ENCODE peak calls at places on chromosomes 16 and 17, in nine cellular contexts. One of them, this sample, is unnamed.

GRCh38 chr16:48082516-48082915 is 73.3 kb downstream of the ABCC12 start:
- DNase-seq in BJ: peak; percentile 58
- DNase-seq in stimulated activated CD4-positive, alpha-beta T cell treated with anti-CD3 and anti-CD28 coated beads, TNF-alpha, amount 100 ng/mL, for 4 hours: no peak
- DNase-seq in amniotic stem cell: no peak
- DNase-seq in GM12891: no peak
- DNase-seq in T follicular helper cell: no peak
- DNase-seq in NCI-H1436: no peak
- DNase-seq in mesothelial cell of epicardium: no peak
- DNase-seq in activated naive CD8-positive, alpha-beta T cell treated with anti-CD3 and anti-CD28 coated beads for 36 hours: no peak
- DNase-seq in this sample: peak; percentile 46

GRCh38 chr16:49809112-49809511 is 46.8 kb downstream of the ZNF423 start:
- DNase-seq in T follicular helper cell: no peak
- DNase-seq in mesothelial cell of epicardium: no peak
- DNase-seq in GM12891: no peak
- DNase-seq in amniotic stem cell: no peak
- DNase-seq in NCI-H1436: no peak
- DNase-seq in BJ: no peak
- DNase-seq in stimulated activated CD4-positive, alpha-beta T cell treated with anti-CD3 and anti-CD28 coated beads, TNF-alpha, amount 100 ng/mL, for 4 hours: no peak
- DNase-seq in activated naive CD8-positive, alpha-beta T cell treated with anti-CD3 and anti-CD28 coated beads for 36 hours: no peak
- DNase-seq in this sample: no peak

GRCh38 chr16:24610421-24610765 is 71.0 kb downstream of the RBBP6 start:
- DNase-seq in NCI-H1436: peak; percentile 4
- DNase-seq in BJ: no peak
- DNase-seq in stimulated activated CD4-positive, alpha-beta T cell treated with anti-CD3 and anti-CD28 coated beads, TNF-alpha, amount 100 ng/mL, for 4 hours: no peak
- DNase-seq in mesothelial cell of epicardium: peak; percentile 52
- DNase-seq in T follicular helper cell: no peak
- DNase-seq in activated naive CD8-positive, alpha-beta T cell treated with anti-CD3 and anti-CD28 coated beads for 36 hours: peak; percentile 14
- DNase-seq in GM12891: peak; percentile 16
- DNase-seq in amniotic stem cell: no peak
- DNase-seq in this sample: no peak

GRCh38 chr16:47966325-47966724 is 189.5 kb downstream of the ABCC12 start:
- DNase-seq in BJ: no peak
- DNase-seq in activated naive CD8-positive, alpha-beta T cell treated with anti-CD3 and anti-CD28 coated beads for 36 hours: no peak
- DNase-seq in GM12891: no peak
- DNase-seq in NCI-H1436: no peak
- DNase-seq in mesothelial cell of epicardium: no peak
- DNase-seq in amniotic stem cell: no peak
- DNase-seq in T follicular helper cell: no peak
- DNase-seq in stimulated activated CD4-positive, alpha-beta T cell treated with anti-CD3 and anti-CD28 coated beads, TNF-alpha, amount 100 ng/mL, for 4 hours: no peak
- DNase-seq in this sample: no peak

GRCh38 chr17:57355090-57355859 is 99.0 kb downstream of the MSI2 start:
- DNase-seq in T follicular helper cell: no peak
- DNase-seq in amniotic stem cell: no peak
- DNase-seq in stimulated activated CD4-positive, alpha-beta T cell treated with anti-CD3 and anti-CD28 coated beads, TNF-alpha, amount 100 ng/mL, for 4 hours: no peak
- DNase-seq in activated naive CD8-positive, alpha-beta T cell treated with anti-CD3 and anti-CD28 coated beads for 36 hours: no peak
- DNase-seq in GM12891: no peak
- DNase-seq in mesothelial cell of epicardium: no peak
- DNase-seq in BJ: no peak
- DNase-seq in NCI-H1436: no peak
- DNase-seq in this sample: no peak

GRCh38 chr17:17052462-17053221 is 10.4 kb downstream of the MPRIP start:
- DNase-seq in T follicular helper cell: no peak
- DNase-seq in NCI-H1436: no peak
- DNase-seq in BJ: no peak
- DNase-seq in activated naive CD8-positive, alpha-beta T cell treated with anti-CD3 and anti-CD28 coated beads for 36 hours: no peak
- DNase-seq in stimulated activated CD4-positive, alpha-beta T cell treated with anti-CD3 and anti-CD28 coated beads, TNF-alpha, amount 100 ng/mL, for 4 hours: no peak
- DNase-seq in GM12891: no peak
- DNase-seq in amniotic stem cell: no peak
- DNase-seq in mesothelial cell of epicardium: no peak
- DNase-seq in this sample: no peak

GRCh38 chr16:72517154-72517553 is 345.2 kb upstream of the PMFBP1 start:
- DNase-seq in BJ: no peak
- DNase-seq in GM12891: no peak
- DNase-seq in mesothelial cell of epicardium: no peak
- DNase-seq in stimulated activated CD4-positive, alpha-beta T cell treated with anti-CD3 and anti-CD28 coated beads, TNF-alpha, amount 100 ng/mL, for 4 hours: no peak
- DNase-seq in amniotic stem cell: no peak
- DNase-seq in T follicular helper cell: no peak
- DNase-seq in NCI-H1436: no peak
- DNase-seq in activated naive CD8-positive, alpha-beta T cell treated with anti-CD3 and anti-CD28 coated beads for 36 hours: no peak
- DNase-seq in this sample: no peak

GRCh38 chr17:27367121-27367981 is 73.4 kb downstream of the WSB1 start:
- DNase-seq in NCI-H1436: no peak
- DNase-seq in T follicular helper cell: no peak
- DNase-seq in mesothelial cell of epicardium: no peak
- DNase-seq in stimulated activated CD4-positive, alpha-beta T cell treated with anti-CD3 and anti-CD28 coated beads, TNF-alpha, amount 100 ng/mL, for 4 hours: no peak
- DNase-seq in GM12891: no peak
- DNase-seq in BJ: no peak
- DNase-seq in amniotic stem cell: no peak
- DNase-seq in activated naive CD8-positive, alpha-beta T cell treated with anti-CD3 and anti-CD28 coated beads for 36 hours: no peak
- DNase-seq in this sample: no peak

GRCh38 chr17:62800580-62800979 is 7.5 kb downstream of the MARCHF10 start:
- DNase-seq in mesothelial cell of epicardium: no peak
- DNase-seq in BJ: no peak
- DNase-seq in stimulated activated CD4-positive, alpha-beta T cell treated with anti-CD3 and anti-CD28 coated beads, TNF-alpha, amount 100 ng/mL, for 4 hours: no peak
- DNase-seq in T follicular helper cell: no peak
- DNase-seq in amniotic stem cell: no peak
- DNase-seq in NCI-H1436: no peak
- DNase-seq in GM12891: no peak
- DNase-seq in activated naive CD8-positive, alpha-beta T cell treated with anti-CD3 and anti-CD28 coated beads for 36 hours: no peak
- DNase-seq in this sample: no peak

GRCh38 chr17:45740553-45741330 is 43.4 kb upstream of the CRHR1 start:
- DNase-seq in BJ: no peak
- DNase-seq in activated naive CD8-positive, alpha-beta T cell treated with anti-CD3 and anti-CD28 coated beads for 36 hours: peak; percentile 24
- DNase-seq in GM12891: peak; percentile 33
- DNase-seq in NCI-H1436: peak; percentile 96
- DNase-seq in mesothelial cell of epicardium: no peak
- DNase-seq in T follicular helper cell: no peak
- DNase-seq in stimulated activated CD4-positive, alpha-beta T cell treated with anti-CD3 and anti-CD28 coated beads, TNF-alpha, amount 100 ng/mL, for 4 hours: no peak
- DNase-seq in amniotic stem cell: no peak
- DNase-seq in this sample: no peak

GRCh38 chr16:89452925-89453324 is 37.4 kb downstream of the ANKRD11 start:
- DNase-seq in mesothelial cell of epicardium: no peak
- DNase-seq in NCI-H1436: no peak
- DNase-seq in BJ: no peak
- DNase-seq in amniotic stem cell: no peak
- DNase-seq in activated naive CD8-positive, alpha-beta T cell treated with anti-CD3 and anti-CD28 coated beads for 36 hours: no peak
- DNase-seq in T follicular helper cell: no peak
- DNase-seq in stimulated activated CD4-positive, alpha-beta T cell treated with anti-CD3 and anti-CD28 coated beads, TNF-alpha, amount 100 ng/mL, for 4 hours: no peak
- DNase-seq in GM12891: no peak
- DNase-seq in this sample: no peak

GRCh38 chr17:37698132-37698615 is 46.7 kb downstream of the HNF1B start:
- DNase-seq in amniotic stem cell: no peak
- DNase-seq in NCI-H1436: no peak
- DNase-seq in GM12891: no peak
- DNase-seq in BJ: no peak
- DNase-seq in activated naive CD8-positive, alpha-beta T cell treated with anti-CD3 and anti-CD28 coated beads for 36 hours: peak; percentile 16
- DNase-seq in stimulated activated CD4-positive, alpha-beta T cell treated with anti-CD3 and anti-CD28 coated beads, TNF-alpha, amount 100 ng/mL, for 4 hours: no peak
- DNase-seq in mesothelial cell of epicardium: no peak
- DNase-seq in T follicular helper cell: no peak
- DNase-seq in this sample: no peak

GRCh38 chr17:67243284-67243683 is 1.7 kb downstream of the HELZ start:
- DNase-seq in mesothelial cell of epicardium: no peak
- DNase-seq in BJ: no peak
- DNase-seq in activated naive CD8-positive, alpha-beta T cell treated with anti-CD3 and anti-CD28 coated beads for 36 hours: no peak
- DNase-seq in stimulated activated CD4-positive, alpha-beta T cell treated with anti-CD3 and anti-CD28 coated beads, TNF-alpha, amount 100 ng/mL, for 4 hours: no peak
- DNase-seq in GM12891: no peak
- DNase-seq in T follicular helper cell: no peak
- DNase-seq in amniotic stem cell: no peak
- DNase-seq in NCI-H1436: no peak
- DNase-seq in this sample: no peak

GRCh38 chr16:85274501-85274900 is 162.2 kb upstream of the CIBAR2 start:
- DNase-seq in BJ: no peak
- DNase-seq in activated naive CD8-positive, alpha-beta T cell treated with anti-CD3 and anti-CD28 coated beads for 36 hours: no peak
- DNase-seq in mesothelial cell of epicardium: no peak
- DNase-seq in T follicular helper cell: no peak
- DNase-seq in amniotic stem cell: no peak
- DNase-seq in stimulated activated CD4-positive, alpha-beta T cell treated with anti-CD3 and anti-CD28 coated beads, TNF-alpha, amount 100 ng/mL, for 4 hours: no peak
- DNase-seq in NCI-H1436: no peak
- DNase-seq in GM12891: no peak
- DNase-seq in this sample: no peak

GRCh38 chr16:7689234-7689633 is 356.6 kb downstream of the RBFOX1 start:
- DNase-seq in GM12891: no peak
- DNase-seq in activated naive CD8-positive, alpha-beta T cell treated with anti-CD3 and anti-CD28 coated beads for 36 hours: no peak
- DNase-seq in stimulated activated CD4-positive, alpha-beta T cell treated with anti-CD3 and anti-CD28 coated beads, TNF-alpha, amount 100 ng/mL, for 4 hours: no peak
- DNase-seq in NCI-H1436: no peak
- DNase-seq in amniotic stem cell: no peak
- DNase-seq in mesothelial cell of epicardium: no peak
- DNase-seq in T follicular helper cell: no peak
- DNase-seq in BJ: no peak
- DNase-seq in this sample: no peak

GRCh38 chr16:74725641-74726040 is 25.0 kb upstream of the MLKL start:
- DNase-seq in amniotic stem cell: no peak
- DNase-seq in stimulated activated CD4-positive, alpha-beta T cell treated with anti-CD3 and anti-CD28 coated beads, TNF-alpha, amount 100 ng/mL, for 4 hours: no peak
- DNase-seq in T follicular helper cell: no peak
- DNase-seq in BJ: no peak
- DNase-seq in mesothelial cell of epicardium: no peak
- DNase-seq in GM12891: no peak
- DNase-seq in activated naive CD8-positive, alpha-beta T cell treated with anti-CD3 and anti-CD28 coated beads for 36 hours: no peak
- DNase-seq in NCI-H1436: no peak
- DNase-seq in this sample: no peak

GRCh38 chr16:66660422-66661209 is 35.9 kb downstream of the CMTM4 start:
- DNase-seq in amniotic stem cell: peak; percentile 34
- DNase-seq in BJ: peak; percentile 85
- DNase-seq in GM12891: no peak
- DNase-seq in mesothelial cell of epicardium: peak; percentile 48
- DNase-seq in activated naive CD8-positive, alpha-beta T cell treated with anti-CD3 and anti-CD28 coated beads for 36 hours: no peak
- DNase-seq in NCI-H1436: no peak
- DNase-seq in T follicular helper cell: no peak
- DNase-seq in stimulated activated CD4-positive, alpha-beta T cell treated with anti-CD3 and anti-CD28 coated beads, TNF-alpha, amount 100 ng/mL, for 4 hours: no peak
- DNase-seq in this sample: peak; percentile 56

GRCh38 chr16:4064950-4065352 is 51.3 kb downstream of the ADCY9 start:
- DNase-seq in activated naive CD8-positive, alpha-beta T cell treated with anti-CD3 and anti-CD28 coated beads for 36 hours: peak; percentile 39
- DNase-seq in T follicular helper cell: no peak
- DNase-seq in BJ: no peak
- DNase-seq in GM12891: no peak
- DNase-seq in stimulated activated CD4-positive, alpha-beta T cell treated with anti-CD3 and anti-CD28 coated beads, TNF-alpha, amount 100 ng/mL, for 4 hours: peak; percentile 31
- DNase-seq in NCI-H1436: no peak
- DNase-seq in amniotic stem cell: no peak
- DNase-seq in mesothelial cell of epicardium: no peak
- DNase-seq in this sample: no peak

GRCh38 chr17:45790296-45790922 is 6.3 kb downstream of the CRHR1 start:
- DNase-seq in amniotic stem cell: no peak
- DNase-seq in stimulated activated CD4-positive, alpha-beta T cell treated with anti-CD3 and anti-CD28 coated beads, TNF-alpha, amount 100 ng/mL, for 4 hours: no peak
- DNase-seq in BJ: no peak
- DNase-seq in activated naive CD8-positive, alpha-beta T cell treated with anti-CD3 and anti-CD28 coated beads for 36 hours: no peak
- DNase-seq in mesothelial cell of epicardium: no peak
- DNase-seq in T follicular helper cell: no peak
- DNase-seq in GM12891: no peak
- DNase-seq in NCI-H1436: no peak
- DNase-seq in this sample: no peak

GRCh38 chr17:47694018-47694817 is at the start of gene TBKBP1:
- DNase-seq in NCI-H1436: peak; percentile 22
- DNase-seq in GM12891: no peak
- DNase-seq in stimulated activated CD4-positive, alpha-beta T cell treated with anti-CD3 and anti-CD28 coated beads, TNF-alpha, amount 100 ng/mL, for 4 hours: peak; percentile 61
- DNase-seq in amniotic stem cell: no peak
- DNase-seq in BJ: no peak
- DNase-seq in T follicular helper cell: peak; percentile 31
- DNase-seq in mesothelial cell of epicardium: peak; percentile 84
- DNase-seq in activated naive CD8-positive, alpha-beta T cell treated with anti-CD3 and anti-CD28 coated beads for 36 hours: peak; percentile 59
- DNase-seq in this sample: no peak

GRCh38 chr17:38745545-38745944 is 2.6 kb downstream of the PCGF2 start:
- DNase-seq in stimulated activated CD4-positive, alpha-beta T cell treated with anti-CD3 and anti-CD28 coated beads, TNF-alpha, amount 100 ng/mL, for 4 hours: no peak
- DNase-seq in GM12891: no peak
- DNase-seq in mesothelial cell of epicardium: no peak
- DNase-seq in activated naive CD8-positive, alpha-beta T cell treated with anti-CD3 and anti-CD28 coated beads for 36 hours: no peak
- DNase-seq in T follicular helper cell: no peak
- DNase-seq in NCI-H1436: peak; percentile 68
- DNase-seq in BJ: no peak
- DNase-seq in amniotic stem cell: no peak
- DNase-seq in this sample: no peak

GRCh38 chr17:65017375-65017774 is 39.2 kb downstream of the GNA13 start:
- DNase-seq in amniotic stem cell: no peak
- DNase-seq in NCI-H1436: no peak
- DNase-seq in mesothelial cell of epicardium: no peak
- DNase-seq in GM12891: no peak
- DNase-seq in activated naive CD8-positive, alpha-beta T cell treated with anti-CD3 and anti-CD28 coated beads for 36 hours: no peak
- DNase-seq in T follicular helper cell: no peak
- DNase-seq in stimulated activated CD4-positive, alpha-beta T cell treated with anti-CD3 and anti-CD28 coated beads, TNF-alpha, amount 100 ng/mL, for 4 hours: no peak
- DNase-seq in BJ: no peak
- DNase-seq in this sample: no peak

GRCh38 chr16:12675852-12676251 is 127.8 kb downstream of the CPPED1 start:
- DNase-seq in NCI-H1436: no peak
- DNase-seq in BJ: no peak
- DNase-seq in GM12891: no peak
- DNase-seq in stimulated activated CD4-positive, alpha-beta T cell treated with anti-CD3 and anti-CD28 coated beads, TNF-alpha, amount 100 ng/mL, for 4 hours: no peak
- DNase-seq in amniotic stem cell: peak; percentile 64
- DNase-seq in T follicular helper cell: no peak
- DNase-seq in activated naive CD8-positive, alpha-beta T cell treated with anti-CD3 and anti-CD28 coated beads for 36 hours: no peak
- DNase-seq in mesothelial cell of epicardium: no peak
- DNase-seq in this sample: peak; percentile 18

GRCh38 chr17:74601944-74602572 is 10.0 kb upstream of the CD300LD start:
- DNase-seq in mesothelial cell of epicardium: no peak
- DNase-seq in NCI-H1436: peak; percentile 5
- DNase-seq in stimulated activated CD4-positive, alpha-beta T cell treated with anti-CD3 and anti-CD28 coated beads, TNF-alpha, amount 100 ng/mL, for 4 hours: no peak
- DNase-seq in activated naive CD8-positive, alpha-beta T cell treated with anti-CD3 and anti-CD28 coated beads for 36 hours: peak; percentile 30
- DNase-seq in BJ: no peak
- DNase-seq in GM12891: peak; percentile 41
- DNase-seq in T follicular helper cell: no peak
- DNase-seq in amniotic stem cell: no peak
- DNase-seq in this sample: no peak

GRCh38 chr17:36935681-36936454 is 1.4 kb upstream of the LHX1 start:
- DNase-seq in GM12891: no peak
- DNase-seq in stimulated activated CD4-positive, alpha-beta T cell treated with anti-CD3 and anti-CD28 coated beads, TNF-alpha, amount 100 ng/mL, for 4 hours: no peak
- DNase-seq in NCI-H1436: no peak
- DNase-seq in BJ: no peak
- DNase-seq in mesothelial cell of epicardium: no peak
- DNase-seq in amniotic stem cell: no peak
- DNase-seq in T follicular helper cell: no peak
- DNase-seq in activated naive CD8-positive, alpha-beta T cell treated with anti-CD3 and anti-CD28 coated beads for 36 hours: no peak
- DNase-seq in this sample: no peak

GRCh38 chr16:85524630-85525463 is 88.3 kb upstream of the GSE1 start:
- DNase-seq in mesothelial cell of epicardium: no peak
- DNase-seq in GM12891: no peak
- DNase-seq in T follicular helper cell: no peak
- DNase-seq in NCI-H1436: peak; percentile 41
- DNase-seq in stimulated activated CD4-positive, alpha-beta T cell treated with anti-CD3 and anti-CD28 coated beads, TNF-alpha, amount 100 ng/mL, for 4 hours: no peak
- DNase-seq in activated naive CD8-positive, alpha-beta T cell treated with anti-CD3 and anti-CD28 coated beads for 36 hours: no peak
- DNase-seq in BJ: no peak
- DNase-seq in amniotic stem cell: no peak
- DNase-seq in this sample: no peak

GRCh38 chr17:3035968-3036280 is 27.5 kb downstream of the OR1D5 start:
- DNase-seq in GM12891: no peak
- DNase-seq in mesothelial cell of epicardium: no peak
- DNase-seq in stimulated activated CD4-positive, alpha-beta T cell treated with anti-CD3 and anti-CD28 coated beads, TNF-alpha, amount 100 ng/mL, for 4 hours: no peak
- DNase-seq in activated naive CD8-positive, alpha-beta T cell treated with anti-CD3 and anti-CD28 coated beads for 36 hours: no peak
- DNase-seq in amniotic stem cell: no peak
- DNase-seq in BJ: no peak
- DNase-seq in NCI-H1436: no peak
- DNase-seq in T follicular helper cell: no peak
- DNase-seq in this sample: no peak

GRCh38 chr16:85152414-85153030 is 40.2 kb upstream of the CIBAR2 start:
- DNase-seq in GM12891: no peak
- DNase-seq in mesothelial cell of epicardium: no peak
- DNase-seq in stimulated activated CD4-positive, alpha-beta T cell treated with anti-CD3 and anti-CD28 coated beads, TNF-alpha, amount 100 ng/mL, for 4 hours: no peak
- DNase-seq in T follicular helper cell: no peak
- DNase-seq in NCI-H1436: no peak
- DNase-seq in BJ: no peak
- DNase-seq in activated naive CD8-positive, alpha-beta T cell treated with anti-CD3 and anti-CD28 coated beads for 36 hours: no peak
- DNase-seq in amniotic stem cell: no peak
- DNase-seq in this sample: no peak

GRCh38 chr17:2433696-2434095 is 32.8 kb upstream of the MNT start:
- DNase-seq in mesothelial cell of epicardium: no peak
- DNase-seq in amniotic stem cell: no peak
- DNase-seq in GM12891: no peak
- DNase-seq in activated naive CD8-positive, alpha-beta T cell treated with anti-CD3 and anti-CD28 coated beads for 36 hours: no peak
- DNase-seq in BJ: no peak
- DNase-seq in T follicular helper cell: no peak
- DNase-seq in NCI-H1436: no peak
- DNase-seq in stimulated activated CD4-positive, alpha-beta T cell treated with anti-CD3 and anti-CD28 coated beads, TNF-alpha, amount 100 ng/mL, for 4 hours: no peak
- DNase-seq in this sample: no peak

GRCh38 chr17:78197147-78197830 is 10.1 kb downstream of the AFMID start:
- DNase-seq in stimulated activated CD4-positive, alpha-beta T cell treated with anti-CD3 and anti-CD28 coated beads, TNF-alpha, amount 100 ng/mL, for 4 hours: no peak
- DNase-seq in GM12891: no peak
- DNase-seq in amniotic stem cell: no peak
- DNase-seq in NCI-H1436: no peak
- DNase-seq in mesothelial cell of epicardium: no peak
- DNase-seq in BJ: no peak
- DNase-seq in activated naive CD8-positive, alpha-beta T cell treated with anti-CD3 and anti-CD28 coated beads for 36 hours: no peak
- DNase-seq in T follicular helper cell: no peak
- DNase-seq in this sample: no peak

GRCh38 chr17:12489307-12489706 is 176.4 kb upstream of the MYOCD start:
- DNase-seq in stimulated activated CD4-positive, alpha-beta T cell treated with anti-CD3 and anti-CD28 coated beads, TNF-alpha, amount 100 ng/mL, for 4 hours: no peak
- DNase-seq in NCI-H1436: no peak
- DNase-seq in T follicular helper cell: no peak
- DNase-seq in GM12891: no peak
- DNase-seq in amniotic stem cell: no peak
- DNase-seq in activated naive CD8-positive, alpha-beta T cell treated with anti-CD3 and anti-CD28 coated beads for 36 hours: no peak
- DNase-seq in mesothelial cell of epicardium: no peak
- DNase-seq in BJ: no peak
- DNase-seq in this sample: no peak